ENCODE peak calls at places on chromosomes 12 and 14, in five cellular contexts. O is HCT116, U is astrocyte, Q is neural progenitor cell, Z is mammary epithelial cell. D is an unnamed sample.

GRCh38 chr14:81303258-81303935 is 82.6 kb upstream of the GTF2A1 start:
- DNase-seq in O (peak; percentile 86), U (no peak), Q (no peak), Z (peak; percentile 77), D (no peak)

GRCh38 chr12:58529897-58530296 is 390.4 kb downstream of the LRIG3 start:
- DNase-seq in O (no peak), U (peak; percentile 98), Q (no peak), Z (peak; percentile 84), D (peak; percentile 64)

GRCh38 chr14:22915886-22916521 is 2.9 kb downstream of the RBM23 start:
- DNase-seq in O (no peak), U (no peak), Q (no peak), Z (no peak), D (no peak)

GRCh38 chr14:38185661-38186060 is 22.0 kb upstream of the SSTR1 start:
- DNase-seq in O (no peak), U (no peak), Q (no peak), Z (no peak), D (no peak)

GRCh38 chr14:74980746-74981661 is 21.7 kb upstream of the EIF2B2 start:
- DNase-seq in O (no peak), U (peak; percentile 55), Q (peak; percentile 96), Z (no peak), D (peak; percentile 97)

GRCh38 chr14:86777950-86778602 is 1214.9 kb downstream of the GALC start:
- DNase-seq in O (no peak), U (peak; percentile 71), Q (no peak), Z (peak; percentile 49), D (no peak)

GRCh38 chr12:64258576-64258975 is 36.5 kb upstream of the KICS2 start:
- DNase-seq in O (no peak), U (peak; percentile 3), Q (no peak), Z (no peak), D (no peak)

GRCh38 chr12:65953621-65954020 is 129.3 kb downstream of the HMGA2 start:
- DNase-seq in O (no peak), U (no peak), Q (no peak), Z (no peak), D (no peak)

GRCh38 chr12:120321382-120322202 is 6.0 kb downstream of the PLA2G1B start:
- DNase-seq in O (no peak), U (no peak), Q (no peak), Z (no peak), D (no peak)

GRCh38 chr14:51849095-51849494 is 11.3 kb upstream of the GNG2 start:
- DNase-seq in O (no peak), U (peak; percentile 27), Q (no peak), Z (peak; percentile 77), D (no peak)

GRCh38 chr12:78698747-78699146 is 165.8 kb upstream of the SYT1 start:
- DNase-seq in O (no peak), U (peak; percentile 60), Q (no peak), Z (peak; percentile 31), D (no peak)

GRCh38 chr12:17992002-17992656 is 97.9 kb downstream of the RERGL start:
- DNase-seq in O (peak; percentile 28), U (peak; percentile 20), Q (peak; percentile 49), Z (peak; percentile 19), D (peak; percentile 9)

GRCh38 chr14:72560856-72561493 is 332.9 kb downstream of the DPF3 start:
- DNase-seq in O (no peak), U (no peak), Q (no peak), Z (no peak), D (no peak)

GRCh38 chr12:73598626-73599025 is 939.0 kb upstream of the ATXN7L3B start:
- DNase-seq in O (no peak), U (peak; percentile 8), Q (no peak), Z (peak; percentile 26), D (no peak)

GRCh38 chr14:88249266-88249665 is 73.8 kb downstream of the KCNK10 start:
- DNase-seq in O (no peak), U (no peak), Q (no peak), Z (no peak), D (no peak)

GRCh38 chr14:77832301-77832700 is 32.4 kb downstream of the ADCK1 start:
- DNase-seq in O (no peak), U (no peak), Q (no peak), Z (no peak), D (no peak)

GRCh38 chr14:74019408-74019714 is 212 bp downstream of the BBOF1 start:
- DNase-seq in O (no peak), U (no peak), Q (no peak), Z (no peak), D (no peak)

GRCh38 chr12:57765003-57765697 is 1.7 kb downstream of the CYP27B1 start:
- DNase-seq in O (no peak), U (no peak), Q (peak; percentile 73), Z (peak; percentile 73), D (no peak)

GRCh38 chr14:76576047-76576741 is 185.1 kb upstream of the VASH1 start:
- DNase-seq in O (no peak), U (no peak), Q (no peak), Z (no peak), D (no peak)

GRCh38 chr12:89800435-89800834 is 91.8 kb upstream of the ATP2B1 start:
- DNase-seq in O (no peak), U (no peak), Q (no peak), Z (no peak), D (no peak)

GRCh38 chr12:49547090-49547690 is 8.4 kb downstream of the KCNH3 start:
- DNase-seq in O (no peak), U (no peak), Q (no peak), Z (peak; percentile 33), D (no peak)

GRCh38 chr12:100574262-100575074 is 984 bp downstream of the GAS2L3 start:
- DNase-seq in O (no peak), U (peak; percentile 22), Q (peak; percentile 45), Z (peak; percentile 71), D (peak; percentile 72)

GRCh38 chr14:75094896-75095295 is 25.5 kb downstream of the ZC2HC1C start:
- DNase-seq in O (no peak), U (no peak), Q (no peak), Z (no peak), D (no peak)

GRCh38 chr14:104238424-104239184 is 100.2 kb downstream of the KIF26A start:
- DNase-seq in O (no peak), U (no peak), Q (no peak), Z (no peak), D (no peak)

GRCh38 chr14:104237651-104238423 is 99.5 kb downstream of the KIF26A start:
- DNase-seq in O (no peak), U (no peak), Q (no peak), Z (no peak), D (no peak)

GRCh38 chr14:104239185-104239775 is 100.9 kb downstream of the KIF26A start:
- DNase-seq in O (no peak), U (no peak), Q (no peak), Z (no peak), D (no peak)

GRCh38 chr14:104240426-104241157 is 102.2 kb downstream of the KIF26A start:
- DNase-seq in O (no peak), U (no peak), Q (peak; percentile 24), Z (no peak), D (no peak)

GRCh38 chr14:104239866-104240301 is 101.5 kb downstream of the KIF26A start:
- DNase-seq in O (no peak), U (no peak), Q (no peak), Z (no peak), D (no peak)
- H3K4me3 ChIP-seq in O (no peak overlapping the region), U (no peak overlapping the region), Q (no peak overlapping the region), Z (no peak overlapping the region), D (no peak overlapping the region)

DNA sequence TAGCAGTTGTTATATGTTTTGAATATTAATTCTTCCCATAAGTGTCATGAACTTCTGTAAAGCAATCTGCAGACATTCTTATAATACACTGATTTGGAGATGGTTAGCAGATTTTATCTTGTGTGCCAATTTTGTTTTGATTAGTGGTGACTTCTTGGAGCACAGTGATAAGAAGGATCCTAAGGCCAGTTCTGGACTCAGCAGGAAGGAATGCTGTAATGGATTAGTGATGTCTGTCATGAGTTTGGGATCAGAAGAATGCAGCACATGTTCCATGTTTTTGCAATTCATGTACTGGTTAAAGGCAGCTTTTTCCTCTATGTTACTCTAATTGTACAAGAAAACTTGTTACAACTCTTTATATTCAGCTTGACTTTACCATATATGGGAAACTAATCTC is 91.5 kb downstream of the UNC79 start:
- DNase-seq in O (no peak), U (peak; percentile 35), Q (no peak), Z (no peak), D (no peak)
- H3K9me3 ChIP-seq in O (peaks cover 4% of the 10 kb centered on the region), U (no peaks in the 10 kb centered on the region), Q (peaks cover 26% of the 10 kb centered on the region), Z (peaks cover 3% of the 10 kb centered on the region), D (peaks cover 6% of the 10 kb centered on the region)

GRCh38 chr14:55373784-55374725 is 37.6 kb downstream of the ATG14 start:
- DNase-seq in O (peak; percentile 40), U (peak; percentile 76), Q (no peak), Z (peak; percentile 55), D (no peak)

GRCh38 chr14:55381561-55381960 is 30.1 kb downstream of the ATG14 start:
- DNase-seq in O (no peak), U (no peak), Q (no peak), Z (no peak), D (no peak)

GRCh38 chr14:55374771-55375170 is 36.9 kb downstream of the ATG14 start:
- DNase-seq in O (no peak), U (no peak), Q (no peak), Z (no peak), D (no peak)

GRCh38 chr14:55381040-55381439 is 30.6 kb downstream of the ATG14 start:
- DNase-seq in O (no peak), U (no peak), Q (no peak), Z (no peak), D (no peak)

DNA sequence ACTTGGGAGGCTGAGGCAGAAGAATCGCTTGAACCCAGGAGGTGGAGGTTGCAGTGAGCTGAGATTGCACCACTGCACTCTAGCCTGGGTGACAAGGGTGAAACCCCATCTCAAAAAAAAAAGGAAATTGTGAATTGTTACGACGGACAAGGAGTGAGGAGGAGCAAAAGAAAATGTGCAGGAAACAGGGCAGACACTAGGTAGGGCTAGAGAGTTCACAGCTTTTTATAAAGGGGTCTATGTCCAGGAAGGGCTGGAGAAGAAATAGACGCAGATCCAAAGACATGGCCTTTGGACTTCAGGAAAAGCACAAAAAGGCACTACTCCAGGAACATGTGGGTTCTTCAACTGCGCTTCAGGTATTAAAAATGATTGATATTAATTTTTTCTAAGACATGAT is 34.4 kb downstream of the ATG14 start:
- DNase-seq in O (no peak), U (no peak), Q (no peak), Z (no peak), D (no peak)
- H3K36me3 ChIP-seq in O (peaks cover 10% of the 10 kb centered on the region), U (peaks cover 14% of the 10 kb centered on the region), Q (peaks cover 11% of the 10 kb centered on the region), Z (peaks cover 2% of the 10 kb centered on the region), D (peaks cover 3% of the 10 kb centered on the region)

DNA sequence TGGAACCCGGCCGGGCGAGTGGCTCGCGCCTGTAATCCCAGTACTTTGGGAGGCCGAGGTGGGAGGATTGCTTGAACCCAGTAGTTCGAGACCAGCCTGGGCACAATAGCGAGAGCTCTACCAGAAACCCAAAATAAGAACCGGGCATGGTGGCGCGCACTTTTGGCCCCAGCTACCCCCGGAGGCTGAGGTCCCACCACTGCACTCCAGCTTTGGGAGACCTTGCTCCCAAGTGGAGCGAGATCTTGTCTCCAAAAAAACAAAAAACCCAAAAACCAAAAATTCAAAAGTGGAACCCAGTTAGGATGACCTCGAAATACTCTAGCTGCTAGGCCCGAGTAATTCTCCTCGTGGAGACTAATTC is 769 bp upstream of the VTI1B start:
- DNase-seq in O (no peak), U (no peak), Q (no peak), Z (no peak), D (no peak)
- H3K4me3 ChIP-seq in O (peak overlapping the region; percentile 80), U (peak overlapping the region; percentile 93), Q (peak overlapping the region; percentile 76), Z (peak overlapping the region; percentile 75), D (peak overlapping the region; percentile 88)

D was measured in MG63.